ENCODE peak calls at places on chromosomes 16 and 17, in five cellular contexts. W is AG04450, E is astrocyte of the spinal cord, C is cardiac muscle cell, O is vagina. K is an unnamed sample.

GRCh38 chr16:26985100-26986065 is 81.3 kb upstream of the C16orf82 start:
- DNase-seq in O (no peak), C (no peak), E (no peak), W (no peak), K (no peak)

GRCh38 chr16:75789237-75789636 is 62.9 kb upstream of the CPHXL start:
- DNase-seq in O (no peak), C (peak), E (peak), W (peak), K (peak)

GRCh38 chr16:67028555-67029248 is at the start of gene CBFB:
- DNase-seq in E (peak), W (peak), O (no peak), C (peak), K (peak)

GRCh38 chr17:18129041-18129502 is 20.5 kb downstream of the MYO15A start:
- DNase-seq in C (peak), O (no peak), E (peak), W (peak), K (peak)

GRCh38 chr16:83926726-83927397 is 26.2 kb upstream of the OSGIN1 start:
- DNase-seq in C (peak), W (peak), E (peak), O (no peak), K (no peak)

GRCh38 chr16:17177968-17178880 is 292.5 kb downstream of the XYLT1 start:
- DNase-seq in C (no peak), W (no peak), E (peak), O (no peak), K (no peak)

GRCh38 chr16:23554536-23554935 is 2.6 kb downstream of the EARS2 start:
- DNase-seq in W (no peak), E (no peak), C (no peak), O (no peak), K (no peak)

GRCh38 chr17:43546317-43547188 is at the start of gene ETV4:
- DNase-seq in O (no peak), C (peak), E (peak), W (peak), K (peak)

GRCh38 chr16:75251280-75252048 is at the start of gene BCAR1:
- DNase-seq in O (no peak), E (peak), W (peak), C (peak), K (peak)

GRCh38 chr17:71995570-71995969 is 125.2 kb upstream of the SOX9 start:
- DNase-seq in W (no peak), E (peak), O (no peak), C (no peak), K (no peak)

GRCh38 chr16:21950782-21951521 is 2.2 kb upstream of the UQCRC2 start:
- DNase-seq in E (peak), W (no peak), C (peak), O (no peak), K (no peak)

GRCh38 chr16:57061084-57061905 is 31.1 kb upstream of the CPNE2 start:
- DNase-seq in W (no peak), C (peak), O (no peak), E (no peak), K (peak)

GRCh38 chr16:17026600-17027242 is 444.0 kb downstream of the XYLT1 start:
- DNase-seq in C (no peak), W (no peak), O (no peak), E (no peak), K (no peak)

GRCh38 chr17:17143501-17143900 is 62.6 kb downstream of the PLD6 start:
- DNase-seq in W (no peak), E (no peak), O (no peak), C (no peak), K (no peak)

GRCh38 chr16:80958284-80958683 is 48.4 kb downstream of the CMC2 start:
- DNase-seq in O (no peak), W (no peak), C (no peak), E (no peak), K (no peak)

GRCh38 chr16:52863000-52863399 is 189.7 kb downstream of the CHD9NB start:
- DNase-seq in O (no peak), C (no peak), E (no peak), W (no peak), K (no peak)

GRCh38 chr16:46884513-46885293 is 541 bp downstream of the GPT2 start:
- DNase-seq in C (peak), W (no peak), E (no peak), O (no peak), K (no peak)

GRCh38 chr17:49003557-49004511 is 6.6 kb downstream of the IGF2BP1 start:
- DNase-seq in O (peak), W (no peak), E (peak), C (no peak), K (no peak)

GRCh38 chr17:14488958-14489550 is 188.2 kb downstream of the HS3ST3B1 start:
- DNase-seq in W (no peak), C (no peak), E (no peak), O (no peak), K (no peak)

GRCh38 chr17:59329558-59330313 is 1.7 kb upstream of the YPEL2 start:
- DNase-seq in W (peak), C (peak), O (no peak), E (peak), K (no peak)
- H3K4me3 ChIP-seq in W (no peak), C (no peak), O (peak), E (no peak), K (no peak)

DNA sequence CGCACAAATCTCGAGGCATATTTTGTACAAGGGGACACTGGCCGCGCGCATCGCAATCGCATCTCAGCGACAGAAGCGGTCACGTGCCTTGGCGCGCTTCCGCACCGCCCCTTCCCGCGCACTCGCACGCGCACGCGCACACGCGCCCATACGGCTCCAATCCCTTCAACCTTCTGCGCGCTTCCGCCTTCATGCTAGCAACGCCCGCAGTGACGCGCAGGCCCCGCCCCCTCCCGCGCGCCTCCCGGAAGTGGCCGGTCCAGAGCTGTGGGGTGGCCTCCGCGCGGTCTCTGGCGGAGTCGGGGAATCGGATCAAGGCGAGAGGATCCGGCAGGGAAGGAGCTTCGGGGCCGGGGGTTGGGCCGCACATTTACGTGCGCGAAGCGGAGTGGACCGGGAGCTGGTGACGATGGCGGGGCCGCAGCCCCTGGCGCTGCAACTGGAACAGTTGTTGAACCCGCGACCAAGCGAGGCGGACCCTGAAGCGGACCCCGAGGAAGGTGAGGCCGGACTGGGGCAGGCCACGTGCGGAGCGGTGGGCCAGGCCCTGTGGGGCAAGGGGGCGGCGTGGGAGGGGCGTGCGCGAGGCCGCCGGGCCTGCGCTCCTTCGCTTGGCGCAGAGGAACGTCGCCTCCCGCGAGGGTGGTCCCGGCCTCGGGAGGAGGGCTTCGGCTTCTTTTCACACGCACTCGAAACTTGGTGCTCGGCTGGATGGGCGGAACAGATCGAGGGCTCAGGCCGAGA is at the start of gene AATF:
- DNase-seq in W (peak), C (peak), E (peak), O (no peak), K (peak)
- TF ChIP-seq CTCF in W (no peak), C (no peak), E (no peak), O (no peak), K (no peak)

GRCh38 chr16:4702466-4702808 is 9.1 kb downstream of the NUDT16L1 start:
- DNase-seq in C (no peak), O (no peak), W (no peak), E (no peak), K (no peak)

GRCh38 chr16:4699030-4699556 is 5.7 kb downstream of the NUDT16L1 start:
- DNase-seq in E (no peak), C (no peak), O (no peak), W (no peak), K (no peak)

GRCh38 chr16:4700380-4700996 is 7.1 kb downstream of the NUDT16L1 start:
- DNase-seq in C (no peak), O (no peak), W (no peak), E (no peak), K (no peak)

GRCh38 chr16:4701791-4702465 is 8.6 kb downstream of the NUDT16L1 start:
- DNase-seq in E (no peak), C (no peak), O (no peak), W (no peak), K (no peak)

DNA sequence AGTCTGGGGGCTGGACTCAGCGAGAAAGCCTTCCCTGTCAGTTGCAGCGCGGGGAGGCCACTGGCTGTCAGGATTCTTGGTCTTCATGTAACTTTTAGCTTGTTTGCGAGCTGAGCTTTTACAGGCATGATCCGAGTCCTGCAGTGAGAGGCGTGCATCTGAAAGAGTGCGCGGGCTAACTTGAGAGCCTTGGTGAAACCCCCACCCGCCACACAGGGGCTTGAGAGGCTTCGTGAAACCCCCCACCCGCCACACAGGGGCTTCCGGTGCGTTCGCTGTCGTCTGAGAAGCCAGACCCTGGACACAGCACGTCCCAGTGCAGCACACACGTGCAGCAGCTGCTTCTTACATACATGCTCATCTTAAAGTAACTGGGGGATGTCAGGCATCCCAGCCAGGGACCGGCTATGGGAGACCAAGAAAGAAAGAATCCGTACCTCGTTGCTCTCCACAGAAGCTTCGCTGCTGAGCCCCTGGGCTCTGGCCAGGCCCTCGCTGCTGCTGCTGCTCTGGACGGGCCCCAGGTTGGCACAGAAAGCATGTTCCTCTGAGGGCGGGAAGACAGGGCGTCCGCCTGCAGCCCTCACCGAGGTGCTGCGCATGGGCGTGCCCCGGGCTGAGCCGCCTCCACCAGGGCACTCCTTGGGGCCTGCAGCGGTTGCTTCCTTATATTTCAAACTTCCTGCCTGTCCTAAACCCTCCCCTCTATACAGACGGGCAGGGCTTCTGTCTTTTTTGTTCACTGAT is 7.8 kb downstream of the NUDT16L1 start:
- DNase-seq in E (no peak), W (no peak), C (no peak), O (no peak), K (no peak)
- H3K4me3 ChIP-seq in E (no peak), W (no peak), C (no peak), O (no peak), K (no peak)

DNA sequence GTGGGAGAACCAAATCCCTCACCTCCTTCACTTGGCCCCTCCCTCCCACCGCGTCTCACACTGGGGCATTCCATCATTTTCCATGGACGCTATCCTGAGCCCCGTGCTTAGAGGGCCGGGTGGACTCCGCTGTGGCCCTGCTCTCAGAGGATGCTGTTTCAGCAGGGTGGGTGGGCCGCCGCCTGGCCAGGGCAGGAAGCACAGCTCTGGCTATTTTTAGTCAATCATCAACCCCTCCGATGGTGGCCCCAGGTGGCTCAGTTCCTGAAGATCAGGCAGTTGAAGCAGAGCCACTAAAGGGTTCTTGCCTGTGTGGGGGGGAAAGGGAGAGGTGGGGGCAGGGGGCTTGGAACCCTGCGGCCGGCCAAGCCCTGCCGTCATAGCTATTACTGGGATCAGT is 230.3 kb downstream of the ENGASE start:
- DNase-seq in O (no peak), C (no peak), E (no peak), W (no peak), K (no peak)
- TF ChIP-seq CTCF in O (no peak), C (no peak), E (no peak), W (no peak), K (no peak)

GRCh38 chr17:8080208-8080798 is 7.2 kb downstream of the ALOX12B start:
- DNase-seq in W (no peak), C (no peak), E (no peak), O (no peak), K (no peak)
- H3K4me3 ChIP-seq in W (peak), C (peak), E (no peak), O (peak), K (no peak)